ENCODE peak calls at places on chromosomes 16 and 17, in five cellular contexts. Q, C, I, B and D are unnamed samples.

GRCh38 chr17:4554441-4554996 is 665 bp downstream of the MYBBP1A start:
- DNase-seq in C (no peak), B (no peak), I (no peak), Q (no peak), D (no peak)

GRCh38 chr16:31528726-31529397 is 1.2 kb downstream of the AHSP start:
- DNase-seq in I (no peak), C (no peak), B (no peak), Q (no peak), D (no peak)

GRCh38 chr16:86882586-86883280 is 304.4 kb downstream of the FOXL1 start:
- DNase-seq in C (no peak), I (no peak), B (peak; percentile 52), Q (no peak), D (peak; percentile 38)

GRCh38 chr17:31095239-31096105 is 695 bp downstream of the NF1 start:
- DNase-seq in Q (peak; percentile 11), B (peak; percentile 43), I (peak; percentile 85), C (no peak), D (peak; percentile 89)

GRCh38 chr16:57307365-57307764 is 22.9 kb upstream of the PLLP start:
- DNase-seq in B (no peak), Q (no peak), I (no peak), C (no peak), D (no peak)

GRCh38 chr16:57538235-57538711 is 1.9 kb upstream of the CCDC102A start:
- DNase-seq in Q (no peak), I (no peak), B (no peak), C (no peak), D (no peak)

GRCh38 chr16:19882186-19882585 is 2.5 kb downstream of the GPRC5B start:
- DNase-seq in C (no peak), I (no peak), Q (no peak), B (no peak), D (no peak)

GRCh38 chr16:50001144-50001543 is 23.9 kb upstream of the CNEP1R1 start:
- DNase-seq in B (no peak), C (no peak), I (no peak), Q (no peak), D (no peak)

GRCh38 chr17:13031718-13032350 is 14.0 kb upstream of the ELAC2 start:
- DNase-seq in Q (no peak), I (peak; percentile 48), C (no peak), B (no peak), D (peak; percentile 32)

GRCh38 chr17:73952136-73952497 is 251.4 kb upstream of the RPL38 start:
- DNase-seq in C (no peak), B (no peak), Q (no peak), I (peak; percentile 64), D (peak; percentile 93)

GRCh38 chr16:52812945-52813556 is 239.6 kb downstream of the CHD9NB start:
- DNase-seq in B (no peak), I (no peak), Q (no peak), C (no peak), D (no peak)

GRCh38 chr16:311725-312124 is 28.8 kb downstream of the PDIA2 start:
- DNase-seq in B (no peak), C (no peak), I (no peak), Q (no peak), D (no peak)

GRCh38 chr17:81870155-81870977 is 771 bp downstream of the ARHGDIA start:
- DNase-seq in B (peak; percentile 45), Q (no peak), I (peak; percentile 74), C (no peak), D (no peak)

GRCh38 chr16:14475370-14476139 is 154.5 kb downstream of the PARN start:
- DNase-seq in C (no peak), Q (no peak), B (no peak), I (no peak), D (no peak)

GRCh38 chr16:80526418-80527061 is 14.3 kb upstream of the DYNLRB2 start:
- DNase-seq in Q (no peak), I (peak; percentile 49), C (no peak), B (no peak), D (peak; percentile 6)

GRCh38 chr16:72424776-72425175 is 252.8 kb upstream of the PMFBP1 start:
- DNase-seq in Q (no peak), B (no peak), I (no peak), C (no peak), D (no peak)

GRCh38 chr16:88803264-88803987 is at the start of gene CDT1:
- DNase-seq in C (no peak), I (peak; percentile 100), Q (no peak), B (peak; percentile 89), D (peak; percentile 63)

GRCh38 chr16:70396209-70396904 is 42.5 kb downstream of the ST3GAL2 start:
- DNase-seq in C (no peak), Q (no peak), I (peak; percentile 91), B (no peak), D (peak; percentile 96)

GRCh38 chr16:278863-279366 is 1.5 kb upstream of the ARHGDIG start:
- DNase-seq in Q (no peak), B (no peak), C (no peak), I (no peak), D (no peak)

GRCh38 chr16:11409398-11409797 is 64.1 kb downstream of the RMI2 start:
- DNase-seq in I (no peak), C (no peak), B (no peak), Q (no peak), D (no peak)

GRCh38 chr17:12256380-12256995 is 235.8 kb downstream of the MAP2K4 start:
- DNase-seq in I (peak; percentile 43), B (no peak), Q (no peak), C (no peak), D (peak; percentile 31)

GRCh38 chr17:51627776-51628175 is 367.4 kb downstream of the UTP18 start:
- DNase-seq in I (no peak), C (no peak), Q (no peak), B (no peak), D (no peak)

GRCh38 chr16:4324871-4325740 is 9.2 kb downstream of the GLIS2 start:
- DNase-seq in I (peak; percentile 27), B (no peak), C (no peak), Q (no peak), D (no peak)

GRCh38 chr16:68973611-68974120 is 130.3 kb downstream of the TANGO6 start:
- DNase-seq in B (no peak), I (no peak), Q (no peak), C (no peak), D (no peak)

DNA sequence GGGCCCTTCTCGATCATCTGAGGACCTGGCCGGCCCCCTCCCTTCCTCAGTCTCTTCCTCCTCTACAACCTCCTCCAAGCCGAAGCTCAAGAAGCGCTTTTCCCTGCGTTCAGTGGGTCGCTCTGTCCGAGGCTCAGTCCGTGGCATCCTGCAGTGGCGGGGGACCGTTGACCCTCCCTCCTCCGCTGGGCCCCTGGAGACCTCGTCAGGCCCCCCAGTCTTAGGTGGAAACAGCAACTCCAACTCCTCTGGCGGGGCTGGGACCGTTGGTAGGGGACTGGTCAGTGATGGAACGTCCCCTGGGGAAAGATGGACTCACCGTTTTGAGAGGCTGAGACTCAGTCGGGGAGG is 2.8 kb downstream of the SH2B1 start:
- DNase-seq in Q (no peak), B (no peak), C (no peak), I (no peak), D (no peak)
- TF ChIP-seq CTCF in Q (no peak), B (no peak), C (no peak), I (no peak), D (no peak)

DNA sequence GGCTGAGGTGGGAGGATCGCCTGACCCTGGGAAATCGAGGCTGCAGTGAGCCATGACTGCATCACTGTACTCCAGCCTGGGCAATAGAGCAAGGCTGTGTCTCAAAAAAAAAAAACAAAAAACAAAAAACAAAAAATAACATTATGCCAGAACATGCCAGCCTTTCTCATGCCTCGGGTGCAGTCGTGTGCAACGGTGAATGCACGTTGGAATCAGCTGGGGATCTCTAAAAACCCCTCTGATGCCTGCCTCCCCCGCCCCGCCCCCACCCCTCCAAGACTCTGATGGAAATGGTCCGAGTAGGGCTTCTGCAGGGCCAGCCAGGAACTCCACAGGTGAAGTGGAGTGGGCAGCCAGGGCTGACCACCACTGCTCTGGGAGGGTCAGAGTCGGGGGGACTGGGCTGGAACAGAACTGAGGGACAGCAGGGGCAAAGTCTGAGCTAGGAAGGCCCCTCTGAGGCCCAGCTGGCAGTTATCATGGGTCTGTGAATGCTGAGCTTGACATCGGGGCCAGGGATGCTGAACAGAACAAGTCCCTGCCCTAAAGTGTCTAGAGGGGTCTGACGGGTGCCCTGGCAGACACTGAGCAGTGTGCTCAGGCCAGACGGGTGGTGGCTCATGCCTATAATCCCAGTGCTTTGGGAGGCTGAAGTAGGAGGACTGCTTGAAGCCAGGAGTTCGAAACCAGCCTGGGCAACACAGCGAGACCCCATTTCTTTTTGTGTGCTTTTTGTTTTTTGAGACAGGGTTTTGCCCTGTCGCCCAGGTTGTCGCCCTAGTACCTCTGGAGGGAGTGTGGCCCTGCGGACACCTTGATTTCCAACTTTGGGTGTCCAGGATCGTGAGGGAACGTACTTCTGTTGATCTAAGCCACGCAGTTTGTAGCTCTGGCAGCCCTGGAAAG is 193.4 kb upstream of the GSE1 start:
- DNase-seq in Q (no peak), B (no peak), C (no peak), I (no peak), D (no peak)
- H3K4me3 ChIP-seq in Q (no peak overlapping the region), B (no peak overlapping the region), C (no peak overlapping the region), I (no peak overlapping the region), D (no peak overlapping the region)

GRCh38 chr17:78923660-78924453 is 1.3 kb downstream of the TIMP2 start:
- DNase-seq in B (peak; percentile 56), C (no peak), I (peak; percentile 65), Q (no peak), D (peak; percentile 86)

GRCh38 chr17:78920528-78920927 is 4.7 kb downstream of the TIMP2 start:
- DNase-seq in C (no peak), B (no peak), Q (no peak), I (no peak), D (no peak)

GRCh38 chr17:78922876-78923498 is 2.2 kb downstream of the TIMP2 start:
- DNase-seq in B (no peak), I (no peak), Q (no peak), C (no peak), D (no peak)

GRCh38 chr17:78919816-78920516 is 5.2 kb downstream of the TIMP2 start:
- DNase-seq in C (no peak), Q (no peak), B (no peak), I (no peak), D (no peak)

GRCh38 chr17:78921437-78921971 is 3.7 kb downstream of the TIMP2 start:
- DNase-seq in I (peak; percentile 73), B (peak; percentile 52), C (no peak), Q (no peak), D (no peak)
- H3K27ac ChIP-seq in I (no peak overlapping the region), B (peak overlapping the region; percentile 35), C (peak overlapping the region; percentile 97), Q (peak overlapping the region; percentile 64), D (no peak overlapping the region)

GRCh38 chr17:45812102-45812501 is 28.0 kb downstream of the CRHR1 start:
- DNase-seq in C (no peak), Q (no peak), B (no peak), I (no peak), D (no peak)
- TF ChIP-seq CTCF in C (no peak), Q (no peak), B (no peak), I (no peak), D (peak; percentile 46)

GRCh38 chr17:10118788-10119130 is 79.6 kb downstream of the GAS7 start:
- DNase-seq in Q (no peak), C (no peak), B (no peak), I (no peak), D (peak; percentile 81)
- H3K4me3 ChIP-seq in Q (no peak overlapping the region), C (no peak overlapping the region), B (no peak overlapping the region), I (no peak overlapping the region), D (no peak overlapping the region)

DNA sequence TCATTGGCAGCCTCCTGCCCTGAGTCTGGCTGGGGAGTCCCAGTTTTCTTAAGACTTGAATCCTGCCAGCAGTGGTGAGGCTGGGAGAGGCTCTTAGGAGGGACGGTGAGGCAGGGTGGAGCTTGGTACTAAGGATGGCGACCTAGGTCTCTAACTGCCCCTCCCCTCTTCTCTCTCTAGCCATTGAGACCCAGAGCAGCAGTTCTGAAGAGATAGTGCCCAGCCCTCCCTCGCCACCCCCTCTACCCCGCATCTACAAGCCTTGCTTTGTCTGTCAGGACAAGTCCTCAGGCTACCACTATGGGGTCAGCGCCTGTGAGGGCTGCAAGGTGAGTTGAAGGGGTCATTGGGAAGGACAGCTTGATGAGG is 16.4 kb downstream of the GJD3 start:
- DNase-seq in Q (no peak), I (no peak), B (no peak), C (no peak), D (no peak)
- H3K27ac ChIP-seq in Q (peak overlapping the region; percentile 27), I (no peak overlapping the region), B (peak overlapping the region; percentile 98), C (peak overlapping the region; percentile 98), D (no peak overlapping the region)